ENCODE peak calls at places on chromosomes 5 and 9, in five cellular contexts. R is GM12891, X is GM12892, B is thyroid gland, T is gastrocnemius medialis. P is an unnamed sample.
A peak's percentile ranks its signal among the peaks of the same experiment; 100 is the strongest.

GRCh38 chr5:168390491-168390890 is 95.8 kb upstream of the RARS1 start:
- DNase-seq in B (no peak), X (no peak), R (no peak), T (no peak), P (no peak)

GRCh38 chr5:82820188-82820587 is 257.0 kb downstream of the TMEM167A start:
- DNase-seq in R (no peak), B (no peak), X (no peak), T (no peak), P (no peak)

GRCh38 chr9:13493697-13494096 is 214.2 kb upstream of the MPDZ start:
- DNase-seq in T (no peak), R (no peak), B (no peak), X (no peak), P (no peak)

GRCh38 chr9:88777498-88778312 is 213.6 kb upstream of the S1PR3 start:
- DNase-seq in T (peak; percentile 17), R (no peak), B (no peak), X (no peak), P (no peak)

GRCh38 chr5:380701-381309 is 59.3 kb downstream of the AHRR start:
- DNase-seq in X (no peak), B (no peak), T (no peak), R (no peak), P (peak; percentile 4)

GRCh38 chr5:20231040-20231439 is 243.0 kb upstream of the CDH18 start:
- DNase-seq in R (no peak), X (no peak), T (no peak), B (no peak), P (no peak)

GRCh38 chr9:105127863-105128220 is 116.6 kb upstream of the SLC44A1 start:
- DNase-seq in T (no peak), B (no peak), R (peak; percentile 48), X (peak; percentile 25), P (no peak)

GRCh38 chr9:116318463-116319271 is 165.1 kb downstream of the PAPPA start:
- DNase-seq in R (no peak), T (peak; percentile 59), B (no peak), X (no peak), P (peak; percentile 26)

GRCh38 chr9:90459321-90459720 is 183.3 kb downstream of the DIRAS2 start:
- DNase-seq in T (no peak), X (no peak), B (no peak), R (peak; percentile 12), P (no peak)

GRCh38 chr5:131776451-131776850 is 20.4 kb downstream of the FNIP1 start:
- DNase-seq in T (no peak), X (no peak), R (no peak), B (no peak), P (no peak)

GRCh38 chr5:74765201-74765600 is 1.7 kb downstream of the GFM2 start:
- DNase-seq in X (no peak), B (no peak), T (no peak), R (no peak), P (no peak)

GRCh38 chr5:11164456-11165286 is 403.6 kb upstream of the DAP start:
- DNase-seq in B (no peak), R (no peak), T (no peak), X (no peak), P (no peak)

GRCh38 chr9:96344458-96345180 is 38.9 kb downstream of the SLC35D2 start:
- DNase-seq in X (no peak), B (peak; percentile 39), T (peak; percentile 33), R (no peak), P (peak; percentile 48)

GRCh38 chr5:140555747-140556312 is 1.4 kb downstream of the SRA1 start:
- DNase-seq in X (no peak), B (no peak), T (no peak), R (no peak), P (no peak)

GRCh38 chr5:33322632-33323031 is 118.1 kb upstream of the TARS1 start:
- DNase-seq in X (no peak), B (no peak), R (no peak), T (no peak), P (no peak)

DNA sequence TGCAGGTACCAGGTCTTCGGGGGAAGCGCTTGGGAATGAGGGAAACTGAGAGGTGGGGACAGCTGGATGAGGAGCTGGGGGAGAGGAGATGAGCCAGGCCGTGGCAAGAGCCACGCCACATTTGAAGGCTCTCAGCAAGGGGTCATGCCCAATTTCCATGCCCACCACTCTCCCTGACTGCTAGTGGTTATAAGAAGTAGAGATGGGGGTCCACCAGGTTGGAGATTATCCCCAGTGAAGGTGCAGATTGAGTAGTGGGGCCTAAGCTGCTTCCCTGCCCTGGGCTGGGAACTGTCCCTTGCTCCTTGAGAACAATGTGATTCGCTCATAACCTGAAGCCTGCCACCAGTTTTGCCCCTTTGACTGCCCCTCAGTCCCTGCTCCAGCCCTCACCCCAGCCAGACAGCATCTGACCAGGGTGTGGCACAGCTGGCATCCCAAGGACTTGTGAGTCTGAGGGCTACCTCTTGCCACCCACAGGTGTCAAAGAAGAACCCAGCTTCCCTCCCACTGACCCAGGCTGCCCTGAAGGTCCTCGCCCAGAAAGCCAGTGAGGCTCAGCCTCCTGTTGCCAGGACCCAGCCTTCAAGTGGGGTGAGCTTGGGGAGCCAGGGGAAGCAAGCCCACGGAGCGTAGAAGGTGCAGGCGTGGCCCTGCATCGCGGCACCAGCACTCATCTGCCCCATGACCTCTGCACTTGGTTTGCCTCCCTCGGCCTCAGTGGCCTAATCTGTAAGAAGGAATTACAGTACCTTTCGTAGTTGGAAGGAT is 21.5 kb downstream of the CD74 start:
- DNase-seq in R (no peak), T (no peak), B (no peak), X (no peak), P (no peak)
- TF ChIP-seq POLR2A in R (peak; percentile 23), T (no peak), B (no peak), X (peak; percentile 29), P (no peak)

DNA sequence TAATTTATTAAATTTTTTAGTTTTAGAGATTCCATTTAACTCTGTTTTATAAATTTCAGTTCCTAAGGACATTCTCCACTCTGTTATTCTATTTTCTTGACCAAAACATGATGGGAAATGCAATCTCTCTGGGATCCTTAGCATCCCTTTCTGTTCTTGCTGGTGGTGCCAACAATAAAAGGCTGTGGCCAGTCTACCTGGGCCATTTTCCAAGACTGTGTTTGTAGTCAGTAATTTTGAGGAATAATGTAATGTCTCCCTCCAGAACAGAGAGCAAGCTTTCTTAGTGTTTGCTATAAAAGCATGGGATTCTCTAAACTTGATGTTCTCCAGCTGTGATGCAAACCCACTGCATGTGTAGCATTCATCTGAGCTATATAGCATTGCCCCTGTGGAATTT is 211.4 kb upstream of the TAS2R1 start:
- DNase-seq in R (no peak), B (no peak), X (no peak), T (no peak), P (no peak)
- TF ChIP-seq POLR2A in R (no peak), B (no peak), X (no peak), T (no peak), P (no peak)

GRCh38 chr9:131402738-131403492 is 9.0 kb downstream of the PRRC2B start:
- DNase-seq in T (peak; percentile 93), R (no peak), B (peak; percentile 84), X (no peak), P (peak; percentile 79)
- TF ChIP-seq POLR2A in T (peak; percentile 22), R (no peak), B (no peak), X (peak; percentile 29), P (no peak)

DNA sequence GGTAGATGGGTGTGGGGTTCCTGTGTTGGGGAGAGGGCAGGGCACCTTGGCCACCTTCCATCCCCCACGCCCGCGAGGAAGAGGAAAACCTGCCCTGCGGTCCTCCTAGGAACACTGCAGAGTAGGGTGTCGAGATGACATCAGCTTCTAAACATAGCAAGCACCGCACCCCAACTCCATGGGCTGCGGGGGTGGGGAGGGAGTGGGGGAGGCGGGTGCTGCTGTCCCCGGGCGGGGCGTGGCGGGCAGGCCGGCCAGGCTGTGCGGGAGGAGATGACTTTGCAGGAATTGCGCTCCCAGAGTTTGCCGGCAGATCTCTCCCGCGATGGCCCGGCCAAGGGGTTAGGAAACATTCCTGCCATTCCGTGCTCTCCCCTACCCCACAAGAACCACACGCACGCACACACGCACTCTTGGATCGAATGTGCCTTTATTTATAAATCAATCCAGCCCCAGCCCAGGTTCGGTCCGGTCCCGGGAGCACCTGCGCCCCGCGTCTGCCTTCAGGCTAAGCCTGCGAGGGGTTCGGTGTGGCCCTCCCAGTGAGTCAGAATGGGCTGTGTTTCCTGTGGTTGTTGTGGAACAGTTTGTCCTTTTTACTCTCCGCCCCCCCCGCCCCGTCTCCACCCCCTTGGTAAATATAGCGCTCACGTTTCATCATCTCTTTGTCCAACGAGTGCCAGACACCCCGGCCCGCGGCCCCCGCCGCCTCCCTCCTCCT is 5.2 kb upstream of the KLF9 start:
- DNase-seq in X (peak; percentile 46), R (peak; percentile 61), T (peak; percentile 98), B (peak; percentile 98), P (peak; percentile 96)
- TF ChIP-seq POLR2A in X (no peak), R (no peak), T (no peak), B (peak; percentile 94), P (peak; percentile 98)

GRCh38 chr9:35553670-35554543 is 51.2 kb upstream of the TESK1 start:
- DNase-seq in X (no peak), T (peak; percentile 81), R (peak; percentile 51), B (peak; percentile 69), P (peak; percentile 64)
- TF ChIP-seq POLR2A in X (no peak), T (no peak), R (no peak), B (no peak), P (no peak)

DNA sequence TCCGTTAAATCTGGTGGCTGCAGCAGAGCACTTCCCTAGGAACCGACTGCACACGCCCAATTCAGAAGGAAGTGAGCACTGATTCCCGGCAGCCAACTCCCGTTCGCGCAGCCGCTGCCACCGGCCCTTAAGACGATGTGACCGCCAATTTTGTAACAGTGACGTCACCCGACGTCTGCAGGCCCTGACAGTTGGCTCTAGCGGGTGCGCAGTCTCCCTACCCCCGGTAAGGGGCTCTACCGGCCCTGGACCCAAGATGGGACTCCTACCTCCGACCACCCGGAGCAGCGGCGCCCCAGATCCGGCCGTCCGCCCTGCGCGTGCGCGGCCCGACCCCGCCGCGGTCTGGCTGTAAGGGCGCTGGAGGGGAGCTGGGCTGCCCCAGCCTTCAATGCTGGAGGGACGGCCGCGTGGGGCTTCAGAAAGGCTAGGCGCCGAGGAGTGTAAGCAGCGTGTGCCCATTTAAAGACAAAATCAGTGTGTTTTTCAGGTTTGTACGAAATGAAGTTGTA is 19.1 kb downstream of the DNAJA1 start:
- DNase-seq in R (peak; percentile 66), X (peak; percentile 63), T (peak; percentile 81), B (peak; percentile 79), P (peak; percentile 87)
- TF ChIP-seq POLR2A in R (peak; percentile 87), X (peak; percentile 86), T (peak; percentile 37), B (no peak), P (peak; percentile 52)